ENCODE peak calls at places on chromosomes 12 and 14, in nine cellular contexts. E is HCT116; X is Panc1; I is esophagus squamous epithelium; G is CD8-positive, alpha-beta T cell; D is AG09309; V is heart right ventricle; H is sigmoid colon; F is psoas muscle. C is an unnamed sample.

GRCh38 chr12:124208469-124208868 is 86.4 kb upstream of the RFLNA start:
- DNase-seq in E (no peak), X (no peak), I (no peak), G (no peak), D (no peak), V (no peak), H (no peak), F (no peak), C (no peak)

GRCh38 chr12:3958534-3958933 is 85.3 kb upstream of the PARP11 start:
- DNase-seq in E (no peak), X (no peak), I (no peak), G (no peak), D (no peak), V (no peak), H (no peak), F (no peak), C (no peak)

GRCh38 chr12:113088971-113089756 is 32.6 kb downstream of the DTX1 start:
- DNase-seq in E (no peak), X (no peak), I (no peak), G (no peak), D (no peak), V (no peak), H (no peak), F (no peak), C (peak; percentile 76)

GRCh38 chr12:3036901-3037600 is 40.1 kb upstream of the TSPAN9 start:
- DNase-seq in E (no peak), X (no peak), I (no peak), G (no peak), D (no peak), V (no peak), H (no peak), F (no peak), C (no peak)

GRCh38 chr12:110555509-110556406 is 27.4 kb downstream of the PPTC7 start:
- DNase-seq in E (no peak), X (no peak), I (no peak), G (no peak), D (peak; percentile 74), V (no peak), H (no peak), F (no peak), C (no peak)

GRCh38 chr14:68137704-68138619 is 318.4 kb downstream of the RAD51B start:
- DNase-seq in E (peak; percentile 84), X (peak; percentile 87), I (no peak), G (no peak), D (peak; percentile 77), V (no peak), H (peak; percentile 81), F (peak; percentile 60), C (no peak)

GRCh38 chr12:64752833-64753238 is 6.4 kb downstream of the GNS start:
- DNase-seq in E (no peak), X (no peak), I (no peak), G (no peak), D (no peak), V (no peak), H (no peak), F (no peak), C (no peak)

GRCh38 chr12:132610896-132611602 is 667 bp upstream of the LRCOL1 start:
- DNase-seq in E (no peak), X (no peak), I (no peak), G (no peak), D (no peak), V (no peak), H (no peak), F (no peak), C (no peak)

GRCh38 chr12:108815369-108815768 is 42.0 kb downstream of the SSH1 start:
- DNase-seq in E (no peak), X (no peak), I (no peak), G (no peak), D (no peak), V (no peak), H (no peak), F (no peak), C (no peak)

GRCh38 chr14:50762001-50762930 is 68.7 kb downstream of the NIN start:
- DNase-seq in E (no peak), X (no peak), I (no peak), G (no peak), D (no peak), V (no peak), H (no peak), F (no peak), C (no peak)

GRCh38 chr12:104957388-104958008 is 592 bp downstream of the SLC41A2 start:
- DNase-seq in E (no peak), X (no peak), I (no peak), G (no peak), D (no peak), V (peak; percentile 30), H (peak; percentile 68), F (peak; percentile 38), C (no peak)

GRCh38 chr12:45637706-45638105 is 91.8 kb upstream of the ARID2 start:
- DNase-seq in E (no peak), X (no peak), I (no peak), G (no peak), D (no peak), V (no peak), H (no peak), F (no peak), C (no peak)

GRCh38 chr12:4015225-4016076 is 142.3 kb upstream of the PARP11 start:
- DNase-seq in E (no peak), X (no peak), I (no peak), G (no peak), D (no peak), V (no peak), H (no peak), F (peak; percentile 30), C (no peak)

DNA sequence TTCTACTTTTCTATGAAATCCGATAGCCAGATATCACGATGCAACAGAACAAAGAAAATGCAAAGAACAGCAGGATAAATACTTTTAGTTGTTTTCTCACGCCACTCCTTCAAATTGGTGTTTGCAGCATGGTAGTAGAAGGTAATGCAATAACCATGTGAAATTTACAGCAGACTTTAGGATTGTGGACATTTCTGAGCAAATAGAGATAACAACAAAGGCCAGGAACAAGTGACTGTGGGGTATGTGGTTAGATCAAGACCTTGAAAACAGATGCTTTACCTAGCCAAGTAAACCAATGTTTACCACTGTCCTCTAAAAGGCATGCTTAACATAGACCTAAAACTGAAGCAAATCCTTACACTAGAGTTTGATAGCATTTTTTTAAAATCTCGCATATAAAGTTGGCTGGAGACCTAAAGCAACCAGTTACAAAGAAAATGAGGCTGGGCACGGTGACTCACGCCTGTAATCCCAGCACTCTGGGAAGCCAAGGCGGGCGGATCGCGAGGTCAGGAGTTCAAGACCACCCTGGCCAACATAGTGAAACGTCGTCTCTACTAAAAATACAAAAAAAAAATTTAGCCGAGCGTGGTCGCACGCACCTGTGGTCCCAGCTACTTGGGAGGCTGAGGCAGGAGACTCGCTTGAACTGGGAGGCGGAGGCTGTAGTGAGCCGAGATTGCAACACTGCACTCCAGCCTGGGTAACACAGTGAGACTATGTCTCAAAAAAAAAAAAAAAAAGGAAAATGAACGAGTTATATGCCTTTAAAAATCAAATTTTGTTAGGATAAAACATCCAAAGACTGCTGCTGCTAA is 123.2 kb upstream of the FOXN3 start:
- DNase-seq in E (no peak), X (no peak), I (no peak), G (no peak), D (no peak), V (no peak), H (no peak), F (no peak), C (peak; percentile 19)
- H3K4me3 ChIP-seq in E (no peak overlapping the region), X (no peak overlapping the region), I (no peak overlapping the region), G (no peak overlapping the region), D (no peak overlapping the region), V (no peak overlapping the region), H (no peak overlapping the region), F (no peak overlapping the region), C (no peak overlapping the region)

GRCh38 chr14:104644236-104644635 is 39.7 kb upstream of the TMEM179 start:
- DNase-seq in E (no peak), X (no peak), I (no peak), G (no peak), D (no peak), V (no peak), H (no peak), F (no peak), C (no peak)
- H3K4me3 ChIP-seq in E (no peak overlapping the region), X (no peak overlapping the region), I (no peak overlapping the region), G (no peak overlapping the region), D (no peak overlapping the region), V (no peak overlapping the region), H (no peak overlapping the region), F (no peak overlapping the region), C (no peak overlapping the region)

DNA sequence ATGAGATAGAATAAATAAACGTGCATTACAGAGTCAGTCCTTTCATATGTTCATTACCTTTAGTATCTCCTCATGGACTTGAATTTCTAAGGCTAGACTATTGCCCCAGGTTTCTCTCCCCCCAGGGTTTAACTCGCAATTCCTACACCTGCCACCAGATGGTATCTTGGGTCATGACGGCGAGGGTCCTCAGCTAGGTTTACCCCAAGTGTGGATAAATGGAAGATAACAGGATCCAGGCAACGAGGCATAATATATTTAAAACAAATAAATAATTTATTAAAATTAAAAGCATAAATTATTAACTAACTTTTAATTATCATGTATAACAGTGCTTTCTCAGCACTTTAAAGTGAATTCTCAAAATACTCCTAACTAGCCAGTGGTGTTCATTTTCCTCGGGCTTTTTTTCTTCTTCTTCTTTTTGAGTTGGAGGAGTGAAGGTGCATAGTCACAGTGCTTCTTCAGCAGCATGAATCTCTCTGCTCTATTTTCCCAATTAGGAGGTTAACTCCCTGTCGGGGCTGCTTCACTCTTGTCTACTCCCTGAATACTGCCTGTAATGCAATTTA is 243.5 kb upstream of the CAND1 start:
- DNase-seq in E (no peak), X (peak; percentile 24), I (no peak), G (peak; percentile 9), D (no peak), V (no peak), H (no peak), F (no peak), C (peak; percentile 18)
- H3K4me3 ChIP-seq in E (no peak overlapping the region), X (no peak overlapping the region), I (no peak overlapping the region), G (no peak overlapping the region), D (no peak overlapping the region), V (no peak overlapping the region), H (no peak overlapping the region), F (no peak overlapping the region), C (no peak overlapping the region)

GRCh38 chr12:19808371-19808770 is 369.1 kb downstream of the AEBP2 start:
- DNase-seq in E (no peak), X (no peak), I (no peak), G (no peak), D (no peak), V (no peak), H (no peak), F (no peak), C (no peak)

GRCh38 chr12:19811922-19812321 is 372.6 kb downstream of the AEBP2 start:
- DNase-seq in E (no peak), X (no peak), I (no peak), G (no peak), D (no peak), V (no peak), H (no peak), F (no peak), C (no peak)

GRCh38 chr12:19804737-19805136 is 365.4 kb downstream of the AEBP2 start:
- DNase-seq in E (no peak), X (no peak), I (no peak), G (no peak), D (no peak), V (no peak), H (no peak), F (no peak), C (no peak)

DNA sequence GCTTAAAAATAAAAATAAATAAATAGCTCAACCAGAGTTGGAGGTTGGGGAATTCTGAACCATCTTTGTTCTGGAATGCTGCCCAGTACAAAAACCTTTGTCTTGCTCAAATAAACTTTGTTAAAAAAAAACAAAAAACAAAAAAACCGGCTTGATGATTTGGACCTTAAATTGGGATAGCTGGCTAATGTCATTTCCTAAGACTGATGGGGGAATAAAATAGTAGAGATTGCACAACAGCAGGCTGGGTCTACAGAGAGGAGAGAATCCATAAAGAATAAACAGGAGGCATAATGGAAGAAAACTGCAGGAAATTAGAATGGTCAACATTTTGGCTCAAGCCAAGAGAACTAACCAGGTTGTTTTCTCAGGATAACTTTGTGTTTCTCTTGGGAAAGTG is 370.9 kb downstream of the AEBP2 start:
- DNase-seq in E (no peak), X (no peak), I (no peak), G (no peak), D (no peak), V (no peak), H (no peak), F (no peak), C (no peak)
- H3K4me3 ChIP-seq in E (no peak overlapping the region), X (no peak overlapping the region), I (no peak overlapping the region), G (no peak overlapping the region), D (no peak overlapping the region), V (no peak overlapping the region), H (no peak overlapping the region), F (no peak overlapping the region), C (no peak overlapping the region)

C was measured in Jurkat, Clone E6-1.